ENCODE peak calls at places on chromosomes 12 and 14, in five cellular contexts. D is IMR-90, N is A549, E is esophagus squamous epithelium, T is transverse colon. H is an unnamed sample. For H3K4me1, the result is how much of the 10 kb centered on the place peaks cover.

GRCh38 chr14:76456200-76456599 is 80.3 kb downstream of the ESRRB start:
- DNase-seq in D (peak), N (peak), E (no peak), T (no peak), H (no peak)

GRCh38 chr14:48709277-48709785 is 876.8 kb downstream of the RPS29 start:
- DNase-seq in D (no peak), N (no peak), E (no peak), T (no peak), H (no peak)

GRCh38 chr14:100902295-100902694 is 1.2 kb downstream of the RTL1 start:
- DNase-seq in D (no peak), N (peak), E (no peak), T (no peak), H (no peak)

GRCh38 chr12:102462803-102463499 is 17.4 kb downstream of the IGF1 start:
- DNase-seq in D (peak), N (no peak), E (no peak), T (no peak), H (no peak)

GRCh38 chr14:61388976-61389576 is 67.7 kb downstream of the PRKCH start:
- DNase-seq in D (no peak), N (peak), E (no peak), T (no peak), H (no peak)

GRCh38 chr14:105092912-105093425 is 27.7 kb upstream of the GPR132 start:
- DNase-seq in D (peak), N (peak), E (no peak), T (peak), H (peak)

GRCh38 chr12:124527861-124528561 is 39.4 kb downstream of the NCOR2 start:
- DNase-seq in D (no peak), N (no peak), E (no peak), T (no peak), H (no peak)

GRCh38 chr14:87993485-87993809 is 465 bp upstream of the GALC start:
- DNase-seq in D (no peak), N (no peak), E (no peak), T (no peak), H (no peak)

GRCh38 chr14:69321601-69322330 is 61.8 kb downstream of the GALNT16 start:
- DNase-seq in D (no peak), N (no peak), E (no peak), T (no peak), H (peak)

GRCh38 chr12:30090258-30090657 is 306.5 kb upstream of the TMTC1 start:
- DNase-seq in D (no peak), N (no peak), E (no peak), T (no peak), H (no peak)

GRCh38 chr14:90624732-90625444 is 191.3 kb downstream of the TTC7B start:
- DNase-seq in D (peak), N (no peak), E (no peak), T (no peak), H (no peak)

GRCh38 chr12:68832504-68832867 is 24.5 kb downstream of the MDM2 start:
- DNase-seq in D (no peak), N (no peak), E (no peak), T (no peak), H (no peak)

GRCh38 chr14:91417134-91417982 is at the start of gene CCDC88C:
- DNase-seq in D (no peak), N (peak), E (peak), T (peak), H (peak)

GRCh38 chr12:1536817-1537216 is 57.6 kb downstream of the FBXL14 start:
- DNase-seq in D (peak), N (no peak), E (no peak), T (no peak), H (no peak)

GRCh38 chr12:5912437-5913334 is 32.4 kb downstream of the ANO2 start:
- DNase-seq in D (no peak), N (peak), E (no peak), T (no peak), H (no peak)

GRCh38 chr12:18439541-18439940 is 178.2 kb downstream of the PIK3C2G start:
- DNase-seq in D (peak), N (no peak), E (no peak), T (no peak), H (no peak)

GRCh38 chr12:54300732-54301427 is at the start of gene NFE2:
- DNase-seq in D (peak), N (peak), E (no peak), T (peak), H (no peak)

GRCh38 chr14:52531481-52531880 is 20.8 kb downstream of the TXNDC16 start:
- DNase-seq in D (no peak), N (no peak), E (no peak), T (no peak), H (no peak)

GRCh38 chr14:103697601-103698379 is 17.5 kb downstream of the XRCC3 start:
- DNase-seq in D (no peak), N (no peak), E (no peak), T (no peak), H (no peak)

GRCh38 chr12:69653703-69654102 is 43.0 kb upstream of the LRRC10 start:
- DNase-seq in D (peak), N (no peak), E (no peak), T (no peak), H (no peak)

GRCh38 chr12:11071414-11071813 is 9.3 kb upstream of the TAS2R46 start:
- DNase-seq in D (no peak), N (no peak), E (no peak), T (no peak), H (no peak)

GRCh38 chr12:6958609-6959375 is 7.6 kb downstream of the PTPN6 start:
- DNase-seq in D (no peak), N (no peak), E (no peak), T (peak), H (peak)

GRCh38 chr14:31024577-31025334 is 693 bp upstream of the AP4S1 start:
- DNase-seq in D (peak), N (no peak), E (no peak), T (no peak), H (no peak)

GRCh38 chr14:91649930-91650329 is 82.0 kb downstream of the CATSPERB start:
- DNase-seq in D (peak), N (peak), E (no peak), T (no peak), H (no peak)

GRCh38 chr12:117038023-117038680 is 61.1 kb downstream of the TESC start:
- DNase-seq in D (no peak), N (no peak), E (no peak), T (no peak), H (no peak)

GRCh38 chr12:97575792-97576191 is 113.2 kb downstream of the RMST start:
- DNase-seq in D (no peak), N (no peak), E (no peak), T (no peak), H (no peak)

GRCh38 chr12:12902036-12902435 is 10.7 kb downstream of the GPRC5A start:
- DNase-seq in D (peak), N (no peak), E (no peak), T (no peak), H (no peak)

GRCh38 chr14:72518809-72519377 is 375.0 kb downstream of the DPF3 start:
- DNase-seq in D (no peak), N (no peak), E (no peak), T (no peak), H (peak)

GRCh38 chr14:57244103-57244502 is 24.6 kb downstream of the EXOC5 start:
- DNase-seq in D (no peak), N (no peak), E (no peak), T (no peak), H (no peak)

GRCh38 chr12:131190965-131191364 is 237.3 kb downstream of the ADGRD1 start:
- DNase-seq in D (no peak), N (no peak), E (no peak), T (no peak), H (no peak)

DNA sequence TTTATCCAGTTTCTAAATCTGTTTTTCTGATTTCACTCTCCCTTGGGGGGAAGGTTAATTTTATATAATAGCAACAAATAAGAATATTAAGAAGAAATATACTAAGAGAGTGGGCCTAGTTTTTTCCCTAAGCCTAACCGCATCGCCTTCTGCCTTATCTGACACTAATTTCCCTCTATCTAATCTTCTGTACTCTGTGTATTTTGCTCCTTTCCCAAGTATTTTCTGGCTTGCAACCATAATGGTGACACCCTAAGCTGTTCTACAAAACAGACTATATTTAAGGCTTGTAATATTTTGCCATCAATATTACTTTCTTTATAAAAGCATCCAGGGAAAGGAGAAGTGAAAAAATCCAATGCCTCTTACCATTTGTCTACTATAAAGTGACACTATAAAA is 1168.8 kb downstream of the GALC start:
- DNase-seq in D (no peak), N (no peak), E (no peak), T (no peak), H (no peak)
- TF ChIP-seq POLR2A in D (no peak), N (no peak), E (no peak), T (no peak), H (no peak)

GRCh38 chr14:70907172-70907995 is at the start of gene PCNX1:
- DNase-seq in D (peak), N (peak), E (peak), T (peak), H (peak)
- H3K4me1 ChIP-seq in D (under half), N (under half), E (under half), T (under half), H (under half)

GRCh38 chr12:119666900-119667576 is 895 bp upstream of the PRKAB1 start:
- DNase-seq in D (no peak), N (no peak), E (no peak), T (no peak), H (no peak)

GRCh38 chr12:119669744-119670472 is 2.0 kb downstream of the PRKAB1 start:
- DNase-seq in D (no peak), N (no peak), E (no peak), T (peak), H (peak)

GRCh38 chr12:119668315-119668651 is 350 bp downstream of the PRKAB1 start:
- DNase-seq in D (peak), N (no peak), E (no peak), T (no peak), H (no peak)

GRCh38 chr12:119666226-119666808 is 1.6 kb upstream of the PRKAB1 start:
- DNase-seq in D (no peak), N (no peak), E (no peak), T (no peak), H (no peak)

GRCh38 chr12:119667577-119668314 is at the start of gene PRKAB1:
- DNase-seq in D (peak), N (peak), E (peak), T (peak), H (peak)
- TF ChIP-seq POLR2A in D (peak), N (peak), E (peak), T (peak), H (peak)

GRCh38 chr12:53221203-53222076 is 10.6 kb downstream of the RARG start:
- DNase-seq in D (peak), N (peak), E (no peak), T (peak), H (peak)
- H3K4me1 ChIP-seq in D (under half), N (half or more), E (half or more), T (half or more), H (under half)

DNA sequence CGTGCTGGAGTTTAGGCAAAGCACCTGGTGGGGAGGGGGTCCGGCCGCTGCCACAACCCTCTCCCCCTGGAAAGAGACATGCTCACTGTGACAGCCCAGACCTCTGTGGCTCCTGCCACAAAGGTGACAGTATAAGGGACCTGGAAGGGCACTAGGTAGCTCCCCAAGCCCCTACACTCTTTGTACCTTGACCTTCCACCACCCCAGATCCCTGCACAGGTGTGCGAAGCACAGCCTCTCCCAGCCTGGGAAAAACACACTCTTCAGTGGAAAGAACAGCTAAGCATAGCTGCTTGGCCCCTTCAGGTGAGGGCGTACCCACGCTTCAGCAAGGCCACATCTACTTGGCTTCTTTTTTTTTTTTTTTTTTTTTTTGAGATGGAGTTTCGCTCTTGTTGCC is 4.9 kb upstream of the PLA2G1B start:
- DNase-seq in D (no peak), N (no peak), E (no peak), T (no peak), H (no peak)
- TF ChIP-seq POLR2A in D (no peak), N (no peak), E (no peak), T (no peak), H (no peak)

GRCh38 chr12:72278894-72279293 is 6.7 kb downstream of the TRHDE start:
- DNase-seq in D (no peak), N (no peak), E (no peak), T (no peak), H (no peak)

GRCh38 chr12:72276212-72276865 is 4.2 kb downstream of the TRHDE start:
- DNase-seq in D (no peak), N (no peak), E (no peak), T (no peak), H (no peak)

GRCh38 chr12:72275551-72275950 is 3.4 kb downstream of the TRHDE start:
- DNase-seq in D (no peak), N (no peak), E (no peak), T (no peak), H (no peak)

GRCh38 chr12:72274926-72275325 is 2.8 kb downstream of the TRHDE start:
- DNase-seq in D (peak), N (no peak), E (no peak), T (no peak), H (no peak)

DNA sequence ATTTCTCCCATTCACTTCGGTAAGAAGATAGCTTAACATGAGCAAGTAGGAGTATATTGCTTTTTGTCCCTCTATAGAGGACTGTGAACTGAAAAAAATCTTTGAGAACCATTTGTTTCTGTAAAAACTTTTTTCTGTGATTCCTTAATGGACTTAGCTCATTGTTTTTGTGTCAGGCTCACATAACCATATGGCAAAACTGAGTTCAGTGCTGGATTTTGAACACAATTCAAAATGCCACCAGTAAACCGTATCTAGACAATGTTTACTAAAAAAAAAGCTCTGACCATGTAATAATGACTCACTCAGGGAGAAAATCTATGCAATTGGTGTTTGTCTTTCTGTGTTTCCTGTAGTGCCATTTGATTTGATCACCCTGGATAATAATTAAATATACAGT is 5.2 kb downstream of the TRHDE start:
- DNase-seq in D (peak), N (no peak), E (no peak), T (no peak), H (no peak)
- H3K4me1 ChIP-seq in D (under half), N (under half), E (under half), T (under half), H (under half)

DNA sequence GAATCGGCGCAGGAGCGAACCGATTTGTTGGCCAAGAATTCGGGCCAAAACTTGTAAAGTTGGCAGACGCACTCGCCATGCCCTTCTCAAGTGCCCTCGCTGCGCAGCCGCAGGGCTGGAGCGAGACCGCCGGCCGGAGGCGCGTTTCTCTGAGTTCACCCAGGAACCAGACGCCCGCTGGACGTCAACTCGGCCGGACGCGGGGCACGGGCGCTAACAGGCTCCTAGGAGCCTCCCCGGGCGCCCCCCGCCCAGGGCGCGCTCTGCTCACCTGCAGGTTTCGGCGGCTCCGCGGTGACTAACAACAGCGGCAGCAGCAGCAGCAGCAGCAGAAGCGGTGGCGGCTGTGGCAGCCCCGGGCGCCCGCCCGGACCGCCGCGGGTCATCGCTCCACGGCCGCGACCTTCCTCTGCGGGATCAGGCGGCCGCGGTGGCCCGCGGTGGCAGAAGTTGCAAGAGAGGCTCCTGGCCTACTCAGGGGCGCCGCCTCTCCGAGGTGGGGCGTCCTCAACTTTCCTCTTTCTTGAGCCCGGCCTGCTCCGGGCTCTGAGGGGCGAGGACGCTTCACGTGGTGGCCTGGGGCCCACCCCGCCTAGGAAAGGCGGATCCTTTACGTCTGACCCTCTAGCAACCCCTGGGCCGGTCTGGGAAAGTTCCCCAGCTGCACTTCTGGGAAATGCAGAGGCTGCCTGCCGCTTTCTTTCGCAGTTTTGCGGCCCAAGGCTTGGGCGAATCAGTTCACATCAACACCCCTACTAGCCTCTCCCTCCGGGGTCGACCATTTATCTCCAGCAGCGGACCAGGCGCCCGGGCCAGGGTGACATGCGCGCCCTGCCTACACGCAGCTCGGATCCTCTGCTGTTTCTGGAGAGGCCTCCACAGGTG is at the start of gene PLBD1:
- DNase-seq in D (no peak), N (peak), E (no peak), T (peak), H (peak)
- TF ChIP-seq POLR2A in D (no peak), N (peak), E (no peak), T (peak), H (peak)

DNA sequence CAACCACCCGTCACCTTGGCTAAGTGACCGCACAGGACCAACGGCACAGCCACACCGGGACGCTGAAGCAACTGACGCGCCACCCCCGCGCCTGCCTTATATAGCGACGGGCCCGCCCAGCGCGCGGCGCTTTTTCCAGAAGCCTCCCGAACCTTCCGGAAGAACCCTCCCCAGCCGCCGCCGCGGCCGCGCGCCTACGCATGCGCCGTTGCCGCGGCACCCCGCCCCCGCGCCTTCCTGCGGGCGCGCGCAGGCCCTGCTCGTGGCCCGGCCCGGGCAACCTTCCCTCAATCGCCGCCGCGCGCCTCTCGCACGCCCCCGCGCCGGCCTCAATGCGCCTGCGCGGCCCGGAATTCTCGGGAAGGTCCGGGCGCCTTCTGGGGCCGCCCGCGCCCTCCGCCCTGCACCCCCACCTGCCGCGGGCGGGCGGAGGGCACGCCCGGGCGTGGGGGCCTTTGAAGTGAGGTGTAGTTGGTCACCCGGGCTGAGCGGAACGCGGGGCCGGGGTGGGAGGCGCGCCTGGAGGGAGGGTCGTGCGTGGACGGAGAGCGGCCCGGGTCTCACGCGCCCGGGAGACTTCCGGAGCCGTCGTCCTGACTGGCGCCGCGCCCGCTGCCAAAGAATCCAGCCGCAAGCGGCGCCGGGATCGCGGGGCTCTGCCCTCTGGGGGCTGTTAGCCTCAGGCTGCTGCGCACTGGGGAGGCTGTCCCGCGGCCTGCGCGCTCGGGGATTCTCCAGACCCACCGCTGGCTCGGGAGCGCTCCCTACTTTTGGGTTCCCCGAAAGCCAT is at the start of gene HSP90AA1:
- DNase-seq in D (peak), N (peak), E (peak), T (peak), H (peak)
- H3K4me1 ChIP-seq in D (under half), N (under half), E (under half), T (under half), H (under half)